ENCODE peak calls at places on chromosomes 11 and 22, in four cellular contexts. D, Z, R and P are unnamed samples.

GRCh38 chr22:46534177-46534776 is 3.1 kb downstream of the CELSR1 start:
- DNase-seq in R (no peak), D (no peak), Z (no peak), P (no peak)

GRCh38 chr11:2841411-2842190 is 44.0 kb downstream of the CDKN1C start:
- DNase-seq in D (no peak), Z (no peak), R (no peak), P (no peak)

GRCh38 chr22:36160499-36160942 is at the start of gene APOL3:
- DNase-seq in D (peak; percentile 47), Z (no peak), R (peak; percentile 77), P (peak; percentile 73)

GRCh38 chr11:122668562-122669090 is 13.1 kb downstream of the UBASH3B start:
- DNase-seq in D (peak; percentile 98), Z (no peak), R (peak; percentile 85), P (peak; percentile 62)

GRCh38 chr11:31870609-31871309 is 59.6 kb upstream of the PAX6 start:
- DNase-seq in D (peak; percentile 33), R (peak; percentile 20), Z (no peak), P (peak; percentile 58)

GRCh38 chr11:45741032-45741431 is 63.9 kb upstream of the SLC35C1 start:
- DNase-seq in Z (no peak), R (no peak), D (no peak), P (no peak)

GRCh38 chr22:42717197-42717967 is 3.3 kb downstream of the A4GALT start:
- DNase-seq in R (no peak), D (no peak), Z (no peak), P (no peak)

GRCh38 chr22:39439170-39439569 is 17.6 kb upstream of the MGAT3 start:
- DNase-seq in R (no peak), D (peak; percentile 76), Z (no peak), P (peak; percentile 82)

GRCh38 chr11:86947541-86947940 is 7.7 kb downstream of the FZD4 start:
- DNase-seq in D (peak; percentile 81), Z (no peak), R (no peak), P (peak; percentile 44)